ENCODE peak calls at places on chromosomes 2 and 18, in eight cellular contexts. One of them, this sample, is unnamed.

GRCh38 chr2:119475225-119475856 is 43.7 kb downstream of the TMEM37 start:
- DNase-seq in foreskin melanocyte: no peak
- DNase-seq in GM12865: no peak
- DNase-seq in stomach: peak
- DNase-seq in ureter: peak
- DNase-seq in effector CD4-positive, alpha-beta T cell: no peak
- DNase-seq in NCI-H774: no peak
- DNase-seq in fibroblast of the aortic adventitia: no peak
- DNase-seq in this sample: no peak

GRCh38 chr2:241611062-241611461 is 25.9 kb downstream of the THAP4 start:
- DNase-seq in ureter: no peak
- DNase-seq in GM12865: no peak
- DNase-seq in stomach: no peak
- DNase-seq in fibroblast of the aortic adventitia: no peak
- DNase-seq in effector CD4-positive, alpha-beta T cell: no peak
- DNase-seq in NCI-H774: no peak
- DNase-seq in foreskin melanocyte: no peak
- DNase-seq in this sample: no peak

GRCh38 chr2:61538920-61539559 is 884 bp upstream of the XPO1 start:
- DNase-seq in GM12865: peak
- DNase-seq in stomach: no peak
- DNase-seq in ureter: peak
- DNase-seq in foreskin melanocyte: peak
- DNase-seq in effector CD4-positive, alpha-beta T cell: peak
- DNase-seq in NCI-H774: peak
- DNase-seq in fibroblast of the aortic adventitia: peak
- DNase-seq in this sample: peak

GRCh38 chr2:236176417-236176816 is 8.2 kb upstream of the GBX2 start:
- DNase-seq in NCI-H774: no peak
- DNase-seq in ureter: no peak
- DNase-seq in foreskin melanocyte: no peak
- DNase-seq in stomach: no peak
- DNase-seq in effector CD4-positive, alpha-beta T cell: no peak
- DNase-seq in fibroblast of the aortic adventitia: no peak
- DNase-seq in GM12865: no peak
- DNase-seq in this sample: no peak

GRCh38 chr2:135164431-135164830 is 112.3 kb downstream of the RAB3GAP1 start:
- DNase-seq in foreskin melanocyte: peak
- DNase-seq in GM12865: no peak
- DNase-seq in ureter: no peak
- DNase-seq in stomach: no peak
- DNase-seq in NCI-H774: no peak
- DNase-seq in fibroblast of the aortic adventitia: peak
- DNase-seq in effector CD4-positive, alpha-beta T cell: no peak
- DNase-seq in this sample: no peak

GRCh38 chr2:192029089-192029488 is 165.6 kb downstream of the TMEFF2 start:
- DNase-seq in stomach: no peak
- DNase-seq in ureter: no peak
- DNase-seq in effector CD4-positive, alpha-beta T cell: no peak
- DNase-seq in NCI-H774: no peak
- DNase-seq in fibroblast of the aortic adventitia: no peak
- DNase-seq in GM12865: peak
- DNase-seq in foreskin melanocyte: no peak
- DNase-seq in this sample: peak

GRCh38 chr18:12589419-12589818 is 68.5 kb downstream of the SPIRE1 start:
- DNase-seq in stomach: no peak
- DNase-seq in foreskin melanocyte: no peak
- DNase-seq in effector CD4-positive, alpha-beta T cell: no peak
- DNase-seq in ureter: no peak
- DNase-seq in fibroblast of the aortic adventitia: no peak
- DNase-seq in GM12865: no peak
- DNase-seq in NCI-H774: peak
- DNase-seq in this sample: no peak

GRCh38 chr2:181396575-181397062 is 60.6 kb upstream of the ITGA4 start:
- DNase-seq in foreskin melanocyte: no peak
- DNase-seq in GM12865: no peak
- DNase-seq in ureter: no peak
- DNase-seq in effector CD4-positive, alpha-beta T cell: no peak
- DNase-seq in NCI-H774: no peak
- DNase-seq in fibroblast of the aortic adventitia: no peak
- DNase-seq in stomach: no peak
- DNase-seq in this sample: no peak

GRCh38 chr18:55539240-55539639 is 48.8 kb downstream of the TCF4 start:
- DNase-seq in ureter: no peak
- DNase-seq in stomach: no peak
- DNase-seq in GM12865: no peak
- DNase-seq in effector CD4-positive, alpha-beta T cell: no peak
- DNase-seq in foreskin melanocyte: no peak
- DNase-seq in NCI-H774: no peak
- DNase-seq in fibroblast of the aortic adventitia: no peak
- DNase-seq in this sample: no peak

GRCh38 chr2:238169021-238169707 is 10.4 kb downstream of the ERFE start:
- DNase-seq in GM12865: no peak
- DNase-seq in fibroblast of the aortic adventitia: peak
- DNase-seq in stomach: no peak
- DNase-seq in ureter: peak
- DNase-seq in effector CD4-positive, alpha-beta T cell: no peak
- DNase-seq in foreskin melanocyte: no peak
- DNase-seq in NCI-H774: no peak
- DNase-seq in this sample: no peak

GRCh38 chr18:39701839-39702238 is 2136.2 kb upstream of the CELF4 start:
- DNase-seq in GM12865: no peak
- DNase-seq in fibroblast of the aortic adventitia: no peak
- DNase-seq in stomach: no peak
- DNase-seq in foreskin melanocyte: no peak
- DNase-seq in effector CD4-positive, alpha-beta T cell: no peak
- DNase-seq in ureter: no peak
- DNase-seq in NCI-H774: no peak
- DNase-seq in this sample: no peak

GRCh38 chr2:59936031-59936430 is 617.4 kb downstream of the BCL11A start:
- DNase-seq in foreskin melanocyte: no peak
- DNase-seq in ureter: no peak
- DNase-seq in stomach: no peak
- DNase-seq in GM12865: no peak
- DNase-seq in NCI-H774: no peak
- DNase-seq in fibroblast of the aortic adventitia: no peak
- DNase-seq in effector CD4-positive, alpha-beta T cell: no peak
- DNase-seq in this sample: no peak

GRCh38 chr18:70423988-70424387 is 135.1 kb downstream of the SOCS6 start:
- DNase-seq in GM12865: no peak
- DNase-seq in fibroblast of the aortic adventitia: peak
- DNase-seq in foreskin melanocyte: no peak
- DNase-seq in NCI-H774: no peak
- DNase-seq in stomach: peak
- DNase-seq in effector CD4-positive, alpha-beta T cell: no peak
- DNase-seq in ureter: peak
- DNase-seq in this sample: no peak

GRCh38 chr2:238597638-238598528 is 171.2 kb downstream of the ASB1 start:
- DNase-seq in GM12865: no peak
- DNase-seq in effector CD4-positive, alpha-beta T cell: no peak
- DNase-seq in foreskin melanocyte: no peak
- DNase-seq in fibroblast of the aortic adventitia: no peak
- DNase-seq in stomach: no peak
- DNase-seq in NCI-H774: no peak
- DNase-seq in ureter: no peak
- DNase-seq in this sample: no peak

GRCh38 chr2:17171446-17172049 is 346.7 kb downstream of the RAD51AP2 start:
- DNase-seq in ureter: no peak
- DNase-seq in fibroblast of the aortic adventitia: peak
- DNase-seq in foreskin melanocyte: peak
- DNase-seq in stomach: peak
- DNase-seq in effector CD4-positive, alpha-beta T cell: no peak
- DNase-seq in NCI-H774: peak
- DNase-seq in GM12865: peak
- DNase-seq in this sample: peak

GRCh38 chr2:141329949-141330348 is 800.9 kb downstream of the LRP1B start:
- DNase-seq in ureter: no peak
- DNase-seq in GM12865: no peak
- DNase-seq in effector CD4-positive, alpha-beta T cell: no peak
- DNase-seq in foreskin melanocyte: no peak
- DNase-seq in stomach: no peak
- DNase-seq in NCI-H774: no peak
- DNase-seq in fibroblast of the aortic adventitia: peak
- DNase-seq in this sample: no peak

GRCh38 chr2:143949121-143949848 is 570.6 kb downstream of the ZEB2 start:
- DNase-seq in ureter: no peak
- DNase-seq in GM12865: peak
- DNase-seq in stomach: no peak
- DNase-seq in effector CD4-positive, alpha-beta T cell: no peak
- DNase-seq in foreskin melanocyte: no peak
- DNase-seq in fibroblast of the aortic adventitia: peak
- DNase-seq in NCI-H774: no peak
- DNase-seq in this sample: no peak

GRCh38 chr2:121902171-121902591 is 146.7 kb downstream of the TSN start:
- DNase-seq in effector CD4-positive, alpha-beta T cell: no peak
- DNase-seq in NCI-H774: no peak
- DNase-seq in fibroblast of the aortic adventitia: no peak
- DNase-seq in foreskin melanocyte: no peak
- DNase-seq in GM12865: no peak
- DNase-seq in stomach: no peak
- DNase-seq in ureter: no peak
- DNase-seq in this sample: no peak

GRCh38 chr2:209610631-209611030 is 161.0 kb upstream of the UNC80 start:
- DNase-seq in ureter: no peak
- DNase-seq in effector CD4-positive, alpha-beta T cell: no peak
- DNase-seq in stomach: no peak
- DNase-seq in foreskin melanocyte: peak
- DNase-seq in fibroblast of the aortic adventitia: no peak
- DNase-seq in NCI-H774: no peak
- DNase-seq in GM12865: no peak
- DNase-seq in this sample: no peak

GRCh38 chr2:105574796-105575344 is 169.8 kb upstream of the NCK2 start:
- DNase-seq in stomach: no peak
- DNase-seq in fibroblast of the aortic adventitia: no peak
- DNase-seq in ureter: no peak
- DNase-seq in effector CD4-positive, alpha-beta T cell: no peak
- DNase-seq in foreskin melanocyte: no peak
- DNase-seq in GM12865: no peak
- DNase-seq in NCI-H774: no peak
- DNase-seq in this sample: no peak

GRCh38 chr2:32061430-32061829 is 1.9 kb upstream of the SPAST start:
- DNase-seq in stomach: no peak
- DNase-seq in GM12865: no peak
- DNase-seq in ureter: no peak
- DNase-seq in fibroblast of the aortic adventitia: no peak
- DNase-seq in effector CD4-positive, alpha-beta T cell: no peak
- DNase-seq in NCI-H774: no peak
- DNase-seq in foreskin melanocyte: no peak
- DNase-seq in this sample: no peak

GRCh38 chr2:230907361-230908093 is 17.5 kb downstream of the GPR55 start:
- DNase-seq in effector CD4-positive, alpha-beta T cell: no peak
- DNase-seq in GM12865: no peak
- DNase-seq in fibroblast of the aortic adventitia: no peak
- DNase-seq in stomach: peak
- DNase-seq in foreskin melanocyte: no peak
- DNase-seq in NCI-H774: no peak
- DNase-seq in ureter: peak
- DNase-seq in this sample: no peak

GRCh38 chr2:129849559-129850160 is 129.8 kb upstream of the RAB6C start:
- DNase-seq in effector CD4-positive, alpha-beta T cell: no peak
- DNase-seq in stomach: no peak
- DNase-seq in GM12865: peak
- DNase-seq in NCI-H774: peak
- DNase-seq in ureter: no peak
- DNase-seq in fibroblast of the aortic adventitia: peak
- DNase-seq in foreskin melanocyte: peak
- DNase-seq in this sample: peak

GRCh38 chr2:5070257-5070656 is 621.9 kb upstream of the SOX11 start:
- DNase-seq in effector CD4-positive, alpha-beta T cell: no peak
- DNase-seq in GM12865: no peak
- DNase-seq in NCI-H774: no peak
- DNase-seq in fibroblast of the aortic adventitia: no peak
- DNase-seq in ureter: no peak
- DNase-seq in foreskin melanocyte: no peak
- DNase-seq in stomach: no peak
- DNase-seq in this sample: peak

GRCh38 chr2:236646441-236646840 is 76.8 kb downstream of the ACKR3 start:
- DNase-seq in foreskin melanocyte: no peak
- DNase-seq in NCI-H774: no peak
- DNase-seq in ureter: peak
- DNase-seq in stomach: no peak
- DNase-seq in fibroblast of the aortic adventitia: no peak
- DNase-seq in GM12865: no peak
- DNase-seq in effector CD4-positive, alpha-beta T cell: no peak
- DNase-seq in this sample: no peak

GRCh38 chr2:203720011-203720410 is 13.6 kb downstream of the CD28 start:
- DNase-seq in fibroblast of the aortic adventitia: no peak
- DNase-seq in stomach: no peak
- DNase-seq in GM12865: no peak
- DNase-seq in foreskin melanocyte: no peak
- DNase-seq in NCI-H774: no peak
- DNase-seq in ureter: no peak
- DNase-seq in effector CD4-positive, alpha-beta T cell: peak
- DNase-seq in this sample: no peak